ENCODE peak calls at places on chromosomes 3 and 15, in nine cellular contexts. One of them, this sample, is unnamed.

GRCh38 chr15:25509697-25510096 is 70.9 kb upstream of the UBE3A start:
- DNase-seq in HFF-Myc: no peak
- DNase-seq in cardiac fibroblast: no peak
- DNase-seq in left cardiac atrium: no peak
- DNase-seq in neuronal stem cell: no peak
- DNase-seq in RKO: no peak
- DNase-seq in GM18507: no peak
- DNase-seq in mesenteric fat pad: no peak
- DNase-seq in NCI-H774: no peak
- DNase-seq in this sample: no peak

GRCh38 chr15:48590704-48591103 is 54.8 kb downstream of the FBN1 start:
- DNase-seq in HFF-Myc: no peak
- DNase-seq in cardiac fibroblast: peak; percentile 80
- DNase-seq in left cardiac atrium: no peak
- DNase-seq in neuronal stem cell: no peak
- DNase-seq in RKO: no peak
- DNase-seq in GM18507: no peak
- DNase-seq in mesenteric fat pad: no peak
- DNase-seq in NCI-H774: no peak
- DNase-seq in this sample: no peak

GRCh38 chr15:99241752-99242151 is 7.6 kb downstream of the TTC23 start:
- DNase-seq in HFF-Myc: no peak
- DNase-seq in cardiac fibroblast: no peak
- DNase-seq in left cardiac atrium: no peak
- DNase-seq in neuronal stem cell: no peak
- DNase-seq in RKO: no peak
- DNase-seq in GM18507: no peak
- DNase-seq in mesenteric fat pad: no peak
- DNase-seq in NCI-H774: no peak
- DNase-seq in this sample: no peak

GRCh38 chr15:65323071-65323511 is 18.6 kb downstream of the RNU5B-1 start:
- DNase-seq in HFF-Myc: peak; percentile 19
- DNase-seq in cardiac fibroblast: peak; percentile 73
- DNase-seq in left cardiac atrium: no peak
- DNase-seq in neuronal stem cell: no peak
- DNase-seq in RKO: no peak
- DNase-seq in GM18507: no peak
- DNase-seq in mesenteric fat pad: no peak
- DNase-seq in NCI-H774: peak; percentile 35
- DNase-seq in this sample: peak; percentile 79

GRCh38 chr15:70910958-70911357 is 18.3 kb downstream of the LRRC49 start:
- DNase-seq in HFF-Myc: no peak
- DNase-seq in cardiac fibroblast: no peak
- DNase-seq in left cardiac atrium: no peak
- DNase-seq in neuronal stem cell: no peak
- DNase-seq in RKO: no peak
- DNase-seq in GM18507: no peak
- DNase-seq in mesenteric fat pad: no peak
- DNase-seq in NCI-H774: no peak
- DNase-seq in this sample: no peak

GRCh38 chr3:178845446-178846118 is 226.0 kb downstream of the ZMAT3 start:
- DNase-seq in HFF-Myc: no peak
- DNase-seq in cardiac fibroblast: no peak
- DNase-seq in left cardiac atrium: no peak
- DNase-seq in neuronal stem cell: no peak
- DNase-seq in RKO: no peak
- DNase-seq in GM18507: no peak
- DNase-seq in mesenteric fat pad: no peak
- DNase-seq in NCI-H774: no peak
- DNase-seq in this sample: no peak

GRCh38 chr3:164113406-164114332 is 964.6 kb downstream of the SI start:
- DNase-seq in HFF-Myc: no peak
- DNase-seq in cardiac fibroblast: no peak
- DNase-seq in left cardiac atrium: no peak
- DNase-seq in neuronal stem cell: no peak
- DNase-seq in RKO: no peak
- DNase-seq in GM18507: no peak
- DNase-seq in mesenteric fat pad: no peak
- DNase-seq in NCI-H774: no peak
- DNase-seq in this sample: no peak

GRCh38 chr15:57312323-57313133 is 63.8 kb upstream of the CGNL1 start:
- DNase-seq in HFF-Myc: no peak
- DNase-seq in cardiac fibroblast: no peak
- DNase-seq in left cardiac atrium: peak; percentile 42
- DNase-seq in neuronal stem cell: no peak
- DNase-seq in RKO: no peak
- DNase-seq in GM18507: no peak
- DNase-seq in mesenteric fat pad: peak; percentile 67
- DNase-seq in NCI-H774: no peak
- DNase-seq in this sample: no peak

GRCh38 chr3:11832964-11833621 is 13.6 kb downstream of the TAMM41 start:
- DNase-seq in HFF-Myc: no peak
- DNase-seq in cardiac fibroblast: peak; percentile 30
- DNase-seq in left cardiac atrium: no peak
- DNase-seq in neuronal stem cell: no peak
- DNase-seq in RKO: no peak
- DNase-seq in GM18507: no peak
- DNase-seq in mesenteric fat pad: no peak
- DNase-seq in NCI-H774: no peak
- DNase-seq in this sample: no peak

GRCh38 chr15:83991163-83991562 is 244.4 kb upstream of the GOLGA6L4 start:
- DNase-seq in HFF-Myc: no peak
- DNase-seq in cardiac fibroblast: no peak
- DNase-seq in left cardiac atrium: no peak
- DNase-seq in neuronal stem cell: no peak
- DNase-seq in RKO: no peak
- DNase-seq in GM18507: no peak
- DNase-seq in mesenteric fat pad: no peak
- DNase-seq in NCI-H774: no peak
- DNase-seq in this sample: no peak

GRCh38 chr15:80570553-80570952 is 124.6 kb upstream of the ABHD17C start:
- DNase-seq in HFF-Myc: no peak
- DNase-seq in cardiac fibroblast: no peak
- DNase-seq in left cardiac atrium: no peak
- DNase-seq in neuronal stem cell: no peak
- DNase-seq in RKO: no peak
- DNase-seq in GM18507: no peak
- DNase-seq in mesenteric fat pad: no peak
- DNase-seq in NCI-H774: no peak
- DNase-seq in this sample: no peak

GRCh38 chr3:178062126-178062525 is 474.1 kb upstream of the KCNMB2 start:
- DNase-seq in HFF-Myc: no peak
- DNase-seq in cardiac fibroblast: no peak
- DNase-seq in left cardiac atrium: no peak
- DNase-seq in neuronal stem cell: no peak
- DNase-seq in RKO: no peak
- DNase-seq in GM18507: no peak
- DNase-seq in mesenteric fat pad: no peak
- DNase-seq in NCI-H774: no peak
- DNase-seq in this sample: no peak

GRCh38 chr15:49627407-49627877 is 6.6 kb downstream of the DTWD1 start:
- DNase-seq in HFF-Myc: peak; percentile 88
- DNase-seq in cardiac fibroblast: peak; percentile 62
- DNase-seq in left cardiac atrium: no peak
- DNase-seq in neuronal stem cell: no peak
- DNase-seq in RKO: peak; percentile 89
- DNase-seq in GM18507: no peak
- DNase-seq in mesenteric fat pad: no peak
- DNase-seq in NCI-H774: no peak
- DNase-seq in this sample: no peak

GRCh38 chr3:33883538-33884203 is 85.2 kb downstream of the PDCD6IP start:
- DNase-seq in HFF-Myc: peak; percentile 24
- DNase-seq in cardiac fibroblast: peak; percentile 53
- DNase-seq in left cardiac atrium: no peak
- DNase-seq in neuronal stem cell: peak; percentile 57
- DNase-seq in RKO: peak; percentile 43
- DNase-seq in GM18507: no peak
- DNase-seq in mesenteric fat pad: no peak
- DNase-seq in NCI-H774: no peak
- DNase-seq in this sample: peak; percentile 24

GRCh38 chr3:46196261-46196957 is 11.7 kb downstream of the CCR1 start:
- DNase-seq in HFF-Myc: no peak
- DNase-seq in cardiac fibroblast: no peak
- DNase-seq in left cardiac atrium: no peak
- DNase-seq in neuronal stem cell: no peak
- DNase-seq in RKO: no peak
- DNase-seq in GM18507: no peak
- DNase-seq in mesenteric fat pad: no peak
- DNase-seq in NCI-H774: no peak
- DNase-seq in this sample: no peak

GRCh38 chr3:115975796-115976195 is 352.5 kb downstream of the GAP43 start:
- DNase-seq in HFF-Myc: no peak
- DNase-seq in cardiac fibroblast: no peak
- DNase-seq in left cardiac atrium: no peak
- DNase-seq in neuronal stem cell: no peak
- DNase-seq in RKO: no peak
- DNase-seq in GM18507: no peak
- DNase-seq in mesenteric fat pad: no peak
- DNase-seq in NCI-H774: no peak
- DNase-seq in this sample: no peak

GRCh38 chr3:24359645-24360462 is 134.8 kb downstream of the THRB start:
- DNase-seq in HFF-Myc: no peak
- DNase-seq in cardiac fibroblast: no peak
- DNase-seq in left cardiac atrium: no peak
- DNase-seq in neuronal stem cell: no peak
- DNase-seq in RKO: no peak
- DNase-seq in GM18507: no peak
- DNase-seq in mesenteric fat pad: no peak
- DNase-seq in NCI-H774: no peak
- DNase-seq in this sample: no peak

This sample was measured in heart right ventricle.